ENCODE peak calls at places on chromosomes 1 and 21, in four cellular contexts. P is lung, A is AG09319, G is Calu3. R is an unnamed sample.

GRCh38 chr1:2324553-2325366 is 66.6 kb downstream of the MORN1 start:
- DNase-seq in P (no peak), A (no peak), G (no peak), R (no peak)

GRCh38 chr1:93446837-93447451 is 974 bp upstream of the FNBP1L start:
- DNase-seq in P (peak), A (no peak), G (peak), R (no peak)

GRCh38 chr1:108669679-108670078 is 8.8 kb upstream of the HENMT1 start:
- DNase-seq in P (no peak), A (no peak), G (no peak), R (no peak)

GRCh38 chr1:29655145-29655544 is 418.8 kb downstream of the PTPRU start:
- DNase-seq in P (no peak), A (no peak), G (no peak), R (peak)

GRCh38 chr1:231628207-231628876 is 1.8 kb downstream of the DISC1 start:
- DNase-seq in P (no peak), A (no peak), G (no peak), R (no peak)

GRCh38 chr1:245225267-245225666 is 70.5 kb downstream of the KIF26B start:
- DNase-seq in P (no peak), A (no peak), G (no peak), R (no peak)

GRCh38 chr1:39196244-39197215 is 8.0 kb upstream of the MACF1 start:
- DNase-seq in P (no peak), A (no peak), G (no peak), R (no peak)

GRCh38 chr1:63691672-63692425 is 82.0 kb upstream of the ROR1 start:
- DNase-seq in P (peak), A (peak), G (peak), R (peak)

GRCh38 chr1:204377800-204378608 is 18.3 kb upstream of the PLEKHA6 start:
- DNase-seq in P (peak), A (no peak), G (peak), R (peak)

GRCh38 chr21:42585881-42586280 is 67.5 kb upstream of the PDE9A start:
- DNase-seq in P (no peak), A (no peak), G (no peak), R (no peak)

GRCh38 chr1:14113271-14113670 is 413.3 kb downstream of the PRDM2 start:
- DNase-seq in P (no peak), A (no peak), G (no peak), R (no peak)

GRCh38 chr1:37234941-37235418 is 200.7 kb upstream of the GRIK3 start:
- DNase-seq in P (no peak), A (no peak), G (no peak), R (no peak)

GRCh38 chr1:172746091-172746949 is 87.4 kb downstream of the FASLG start:
- DNase-seq in P (peak), A (peak), G (peak), R (no peak)

GRCh38 chr1:85371021-85371420 is 93.9 kb downstream of the DDAH1 start:
- DNase-seq in P (no peak), A (no peak), G (no peak), R (no peak)

GRCh38 chr1:168180148-168180524 is 1.4 kb downstream of the TIPRL start:
- DNase-seq in P (no peak), A (no peak), G (no peak), R (no peak)

GRCh38 chr1:244218220-244218619 is 167.1 kb downstream of the ZBTB18 start:
- DNase-seq in P (no peak), A (no peak), G (no peak), R (no peak)

DNA sequence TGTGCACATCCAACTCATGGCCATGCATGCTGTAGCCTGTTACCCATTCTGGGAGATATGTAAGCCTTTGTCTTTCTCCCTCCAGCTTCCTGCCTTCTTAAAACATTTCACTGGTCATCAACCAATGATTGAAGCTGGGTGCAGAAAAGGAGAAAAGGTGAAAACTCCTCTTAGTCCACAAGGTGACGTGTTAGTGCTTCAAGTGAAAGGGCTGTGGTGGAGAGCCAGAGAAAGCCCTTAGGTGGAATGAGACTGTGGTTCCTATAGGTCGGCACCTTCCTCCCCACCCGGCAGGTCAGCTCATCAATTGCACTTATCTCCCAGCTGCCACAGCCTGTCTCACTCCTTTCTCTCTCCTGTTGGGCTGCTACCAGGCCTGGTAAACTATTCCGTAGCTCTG is 30.4 kb downstream of the ERG start:
- DNase-seq in P (no peak), A (no peak), G (no peak), R (no peak)
- TF ChIP-seq CTCF in P (no peak), A (no peak), G (no peak), R (no peak)

GRCh38 chr1:175377394-175377793 is 184.8 kb upstream of the KIAA0040 start:
- DNase-seq in P (no peak), A (no peak), G (no peak), R (no peak)

GRCh38 chr1:175388286-175388685 is 195.7 kb upstream of the KIAA0040 start:
- DNase-seq in P (no peak), A (no peak), G (no peak), R (no peak)

GRCh38 chr1:175385316-175385715 is 192.7 kb upstream of the KIAA0040 start:
- DNase-seq in P (no peak), A (no peak), G (no peak), R (no peak)

GRCh38 chr1:175384546-175384945 is 192.0 kb upstream of the KIAA0040 start:
- DNase-seq in P (no peak), A (no peak), G (no peak), R (no peak)

GRCh38 chr1:175383239-175383638 is 190.7 kb upstream of the KIAA0040 start:
- DNase-seq in P (no peak), A (no peak), G (no peak), R (no peak)
- TF ChIP-seq CTCF in P (no peak), A (no peak), G (no peak), R (no peak)

GRCh38 chr1:25669781-25670567 is 53.4 kb downstream of the MAN1C1 start:
- DNase-seq in P (no peak), A (no peak), G (no peak), R (no peak)

GRCh38 chr1:25666437-25666836 is 49.8 kb downstream of the MAN1C1 start:
- DNase-seq in P (no peak), A (no peak), G (no peak), R (no peak)

GRCh38 chr1:25671929-25672328 is 55.3 kb downstream of the MAN1C1 start:
- DNase-seq in P (no peak), A (no peak), G (no peak), R (no peak)

GRCh38 chr1:25672763-25673409 is 56.3 kb downstream of the MAN1C1 start:
- DNase-seq in P (no peak), A (no peak), G (no peak), R (no peak)

DNA sequence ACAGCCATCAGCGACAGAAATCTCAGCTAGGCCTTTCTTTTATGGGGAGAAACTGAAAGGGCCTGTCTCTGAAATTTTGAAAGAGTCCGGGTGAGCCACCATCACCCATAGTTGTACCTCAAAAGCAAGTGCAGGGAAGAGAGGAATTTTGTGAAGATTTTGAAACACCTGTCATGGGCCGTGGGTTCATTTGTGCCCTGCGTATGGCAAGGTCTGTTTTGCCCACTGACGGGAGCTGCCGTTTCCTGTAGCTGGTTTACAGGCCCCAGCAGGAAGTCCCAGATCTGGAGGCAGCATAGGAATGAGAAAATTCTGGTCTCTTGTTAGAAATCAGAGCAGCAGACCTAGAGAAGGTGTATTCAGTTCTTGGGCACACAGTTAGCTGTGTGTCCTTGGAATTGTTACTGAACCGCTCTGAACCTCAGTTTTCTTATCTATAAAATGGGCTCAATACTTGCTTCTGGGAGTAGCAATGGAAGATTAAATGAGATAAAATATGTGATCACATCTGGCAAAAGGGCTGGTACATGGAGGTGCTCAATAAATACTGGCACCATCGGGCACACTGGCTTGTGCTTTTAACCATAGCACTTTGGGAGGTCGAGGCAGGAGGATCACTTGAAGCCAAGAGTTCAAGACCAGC is 52.5 kb downstream of the MAN1C1 start:
- DNase-seq in P (no peak), A (no peak), G (no peak), R (no peak)
- TF ChIP-seq CTCF in P (no peak), A (no peak), G (no peak), R (no peak)

GRCh38 chr21:25537174-25537573 is 70.1 kb downstream of the MRPL39 start:
- DNase-seq in P (no peak), A (no peak), G (no peak), R (no peak)
- TF ChIP-seq CTCF in P (no peak), A (no peak), G (no peak), R (no peak)

GRCh38 chr1:99599678-99600175 is 46.2 kb upstream of the PALMD start:
- DNase-seq in P (peak), A (no peak), G (no peak), R (no peak)

GRCh38 chr1:99600782-99601181 is 45.1 kb upstream of the PALMD start:
- DNase-seq in P (no peak), A (no peak), G (no peak), R (no peak)

GRCh38 chr1:99603699-99604595 is 42.0 kb upstream of the PALMD start:
- DNase-seq in P (no peak), A (no peak), G (no peak), R (no peak)

GRCh38 chr1:99602404-99602969 is 43.4 kb upstream of the PALMD start:
- DNase-seq in P (no peak), A (no peak), G (no peak), R (no peak)

DNA sequence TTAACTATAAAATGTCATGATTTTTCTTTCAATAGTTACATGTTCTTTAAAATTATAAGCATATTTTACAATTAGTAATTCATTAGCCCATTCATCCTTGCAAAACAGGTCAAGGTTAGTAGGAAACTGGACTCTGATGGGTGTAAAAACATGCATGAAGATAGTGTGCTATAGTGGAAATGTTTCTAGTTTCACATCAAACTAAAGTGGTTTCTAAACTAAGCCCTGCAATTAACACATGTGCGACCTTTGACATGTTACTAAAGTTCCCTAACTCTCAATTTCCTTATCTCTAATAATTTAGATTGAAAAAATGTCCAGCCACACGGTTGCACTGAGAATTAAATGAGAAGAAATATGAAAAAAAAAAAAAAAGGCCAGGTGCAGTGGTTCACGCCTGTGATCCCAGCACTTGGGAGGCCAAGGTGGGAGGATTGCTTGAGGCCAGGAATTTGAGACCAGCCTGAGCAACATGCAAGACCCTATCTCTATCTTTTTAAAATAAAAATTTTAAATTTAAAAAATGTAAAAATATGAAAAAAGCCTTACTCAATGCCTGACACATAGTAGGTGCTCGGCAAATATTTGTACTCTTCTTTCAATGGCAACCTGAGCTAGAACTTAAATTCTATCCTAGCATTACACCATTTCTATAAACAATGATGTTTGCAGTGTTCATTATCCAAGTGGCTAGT is 44.1 kb upstream of the PALMD start:
- DNase-seq in P (no peak), A (no peak), G (no peak), R (no peak)
- TF ChIP-seq CTCF in P (no peak), A (no peak), G (no peak), R (no peak)

R was measured in osteocyte.